ENCODE peak calls at places on chromosomes 4 and X, in ten cellular contexts. R is Peyer's patch, Z is Panc1, U is body of pancreas, M is left ventricle myocardium inferior, F is hepatocyte, E is astrocyte, Y is pancreas, P is tibial artery, A is lung. D is an unnamed sample. For H3K9me3, the result is how much of the 10 kb centered on the place peaks cover.

GRCh38 chr4:6360385-6360784 is 90.7 kb downstream of the WFS1 start:
- DNase-seq in R (no peak), U (no peak), Y (no peak), F (no peak), P (no peak), E (no peak), M (no peak), Z (no peak), A (no peak), D (no peak)

GRCh38 chr4:2297606-2298517 is 36.0 kb upstream of the MXD4 start:
- DNase-seq in Z (no peak), A (no peak), M (no peak), R (no peak), Y (no peak), F (no peak), P (peak), U (no peak), E (no peak), D (no peak)

GRCh38 chrX:133546441-133546840 is 131.2 kb upstream of the GPC4 start:
- DNase-seq in F (no peak), E (no peak), A (no peak), Y (no peak), U (no peak), M (no peak), P (no peak), R (no peak), Z (no peak), D (no peak)

GRCh38 chr4:93359609-93360008 is 468.9 kb upstream of the ATOH1 start:
- DNase-seq in E (no peak), F (no peak), Z (no peak), M (no peak), A (no peak), R (no peak), P (no peak), U (no peak), Y (no peak), D (no peak)

GRCh38 chrX:39519213-39519544 is 578.6 kb downstream of the BCOR start:
- DNase-seq in A (no peak), Y (peak), U (peak), M (peak), P (no peak), Z (no peak), E (peak), R (no peak), F (peak), D (no peak)

GRCh38 chrX:132044953-132045352 is 21.9 kb downstream of the STK26 start:
- DNase-seq in U (no peak), Y (no peak), Z (no peak), R (no peak), F (no peak), E (no peak), A (no peak), M (no peak), P (no peak), D (no peak)

GRCh38 chr4:967113-968104 is 6.0 kb downstream of the DGKQ start:
- DNase-seq in U (no peak), A (no peak), R (no peak), P (no peak), Z (no peak), M (no peak), Y (no peak), E (no peak), F (no peak), D (no peak)

GRCh38 chr4:85842540-85842939 is 367.6 kb downstream of the ARHGAP24 start:
- DNase-seq in U (peak), R (peak), F (no peak), M (no peak), Y (no peak), Z (no peak), E (peak), A (no peak), P (peak), D (no peak)

GRCh38 chr4:48939785-48940184 is 33.2 kb upstream of the OCIAD2 start:
- DNase-seq in Z (peak), P (no peak), F (peak), M (no peak), E (peak), R (no peak), Y (no peak), U (no peak), A (no peak), D (peak)

GRCh38 chr4:156999175-156999517 is 27.5 kb upstream of the PDGFC start:
- DNase-seq in E (peak), F (peak), Z (peak), R (no peak), M (no peak), A (peak), Y (peak), U (peak), P (no peak), D (peak)

GRCh38 chr4:36786519-36786918 is 458.0 kb upstream of the NWD2 start:
- DNase-seq in M (no peak), U (no peak), A (no peak), P (no peak), Z (no peak), E (peak), R (no peak), F (no peak), Y (no peak), D (no peak)

GRCh38 chr4:140691369-140691768 is 64.8 kb downstream of the TBC1D9 start:
- DNase-seq in Z (no peak), P (no peak), E (peak), A (no peak), F (no peak), M (no peak), Y (no peak), U (no peak), R (no peak), D (peak)
- H3K4me3 ChIP-seq in Z (no peak), P (no peak), E (no peak), A (no peak), F (no peak), M (no peak), Y (no peak), U (no peak), R (no peak), D (no peak)

GRCh38 chrX:130163350-130163851 is 2.2 kb downstream of the AIFM1 start:
- DNase-seq in P (no peak), F (no peak), U (no peak), M (no peak), E (no peak), Z (no peak), A (no peak), Y (no peak), R (no peak), D (no peak)

GRCh38 chrX:130165181-130165702 is 399 bp downstream of the AIFM1 start:
- DNase-seq in P (peak), Y (no peak), M (no peak), Z (no peak), R (no peak), F (no peak), A (no peak), U (no peak), E (no peak), D (no peak)

GRCh38 chrX:130159776-130160175 is 5.9 kb downstream of the AIFM1 start:
- DNase-seq in Z (no peak), E (no peak), Y (no peak), R (no peak), M (no peak), U (no peak), A (no peak), P (no peak), F (no peak), D (no peak)

GRCh38 chrX:130158311-130158710 is 7.3 kb downstream of the AIFM1 start:
- DNase-seq in R (no peak), U (no peak), E (no peak), Z (no peak), F (no peak), Y (no peak), A (no peak), M (no peak), P (no peak), D (no peak)

GRCh38 chrX:130162094-130162493 is 3.5 kb downstream of the AIFM1 start:
- DNase-seq in Z (no peak), F (no peak), R (no peak), P (no peak), U (no peak), A (no peak), M (no peak), E (no peak), Y (no peak), D (no peak)
- H3K27ac ChIP-seq in Z (no peak), F (no peak), R (no peak), P (no peak), U (no peak), A (peak), M (no peak), E (no peak), Y (no peak), D (no peak)

DNA sequence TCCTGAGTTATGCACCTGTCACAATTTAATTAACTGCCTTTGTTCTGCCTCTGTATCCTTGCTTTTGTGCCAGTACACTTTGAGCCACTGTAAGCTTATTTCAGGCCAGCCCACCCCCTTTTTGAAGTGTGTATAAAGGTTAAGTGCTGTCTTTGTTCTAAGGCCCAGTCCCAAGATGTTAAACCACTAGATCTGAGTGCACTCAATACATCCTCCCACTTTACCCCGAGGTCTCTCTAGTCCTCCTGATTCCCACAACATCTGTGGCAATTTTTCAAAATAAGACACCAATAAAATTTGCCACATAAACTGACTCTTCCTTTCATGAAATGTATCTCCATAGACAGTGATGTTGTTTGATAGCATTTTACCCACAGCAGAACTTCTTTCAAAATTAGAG is 124.1 kb upstream of the SPIN4 start:
- DNase-seq in R (no peak), A (no peak), Y (no peak), Z (no peak), E (no peak), F (no peak), U (no peak), P (no peak), M (no peak), D (no peak)
- H3K9me3 ChIP-seq in R (under half), A (under half), Y (under half), Z (under half), E (under half), F (under half), U (under half), P (under half), M (under half), D (under half)

DNA sequence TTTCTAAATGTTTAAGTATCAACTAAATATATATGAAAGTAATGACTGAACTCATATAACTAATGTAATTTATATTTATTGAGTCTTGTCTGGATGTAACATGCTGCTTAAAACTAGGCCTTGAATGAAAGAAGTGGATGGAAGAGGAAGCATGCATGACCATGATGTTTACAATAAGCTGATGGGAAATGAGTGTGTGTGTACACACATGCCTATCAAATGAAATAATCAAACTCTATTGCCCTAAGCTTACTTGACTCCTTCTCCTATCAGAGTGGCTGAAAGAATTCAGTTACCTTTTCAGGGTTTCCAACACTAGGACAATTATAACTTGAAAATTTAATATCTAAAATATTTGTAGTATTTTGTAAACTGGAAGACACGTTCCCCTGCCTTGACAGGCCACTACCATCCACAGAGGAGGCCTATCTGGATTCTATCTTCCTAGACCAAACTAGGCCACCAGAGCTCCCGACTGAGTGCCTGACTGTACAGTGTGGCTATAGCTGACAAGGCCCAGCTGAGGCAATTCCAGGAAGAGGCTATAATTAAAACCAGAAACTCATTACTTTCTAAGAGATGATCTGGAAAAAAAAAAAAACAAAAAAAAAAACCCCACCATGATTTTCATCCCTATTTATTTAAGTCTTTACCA is 7.6 kb downstream of the ARSJ start:
- DNase-seq in Y (no peak), A (no peak), U (no peak), Z (no peak), R (no peak), M (no peak), P (no peak), F (no peak), E (peak), D (no peak)
- H3K4me3 ChIP-seq in Y (no peak), A (no peak), U (no peak), Z (no peak), R (no peak), M (no peak), P (no peak), F (no peak), E (no peak), D (no peak)

GRCh38 chr4:17347445-17347844 is 164.4 kb downstream of the QDPR start:
- DNase-seq in U (peak), E (no peak), Y (no peak), A (no peak), R (no peak), P (no peak), F (peak), Z (no peak), M (no peak), D (no peak)
- H3K27ac ChIP-seq in U (no peak), E (no peak), Y (no peak), A (no peak), R (no peak), P (no peak), F (no peak), Z (no peak), M (no peak), D (no peak)

DNA sequence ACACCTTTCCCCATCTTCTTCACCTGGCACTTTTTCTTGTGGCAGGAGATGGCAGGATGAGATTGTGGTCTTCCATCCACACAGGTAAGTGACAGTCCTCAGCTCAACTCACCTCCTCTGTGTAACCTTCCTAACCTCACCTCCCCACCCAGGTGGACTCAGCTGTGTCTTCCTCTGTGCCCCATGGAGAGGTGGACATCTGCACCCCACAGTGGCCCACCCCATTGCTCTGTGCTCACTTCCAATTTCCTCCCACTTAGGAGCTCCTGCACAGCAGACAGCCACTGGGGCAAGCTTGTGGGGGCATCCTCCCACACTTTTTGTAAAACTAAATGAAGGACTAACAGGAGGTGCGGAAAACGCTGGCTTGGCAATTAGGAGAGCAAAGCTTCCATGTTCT is 61.6 kb downstream of the MSX1 start:
- DNase-seq in A (no peak), M (no peak), U (no peak), P (peak), E (no peak), F (no peak), R (no peak), Y (no peak), Z (no peak), D (no peak)
- H3K9me3 ChIP-seq in A (under half), M (under half), U (under half), P (under half), E (under half), F (under half), R (under half), Y (under half), Z (under half), D (under half)

DNA sequence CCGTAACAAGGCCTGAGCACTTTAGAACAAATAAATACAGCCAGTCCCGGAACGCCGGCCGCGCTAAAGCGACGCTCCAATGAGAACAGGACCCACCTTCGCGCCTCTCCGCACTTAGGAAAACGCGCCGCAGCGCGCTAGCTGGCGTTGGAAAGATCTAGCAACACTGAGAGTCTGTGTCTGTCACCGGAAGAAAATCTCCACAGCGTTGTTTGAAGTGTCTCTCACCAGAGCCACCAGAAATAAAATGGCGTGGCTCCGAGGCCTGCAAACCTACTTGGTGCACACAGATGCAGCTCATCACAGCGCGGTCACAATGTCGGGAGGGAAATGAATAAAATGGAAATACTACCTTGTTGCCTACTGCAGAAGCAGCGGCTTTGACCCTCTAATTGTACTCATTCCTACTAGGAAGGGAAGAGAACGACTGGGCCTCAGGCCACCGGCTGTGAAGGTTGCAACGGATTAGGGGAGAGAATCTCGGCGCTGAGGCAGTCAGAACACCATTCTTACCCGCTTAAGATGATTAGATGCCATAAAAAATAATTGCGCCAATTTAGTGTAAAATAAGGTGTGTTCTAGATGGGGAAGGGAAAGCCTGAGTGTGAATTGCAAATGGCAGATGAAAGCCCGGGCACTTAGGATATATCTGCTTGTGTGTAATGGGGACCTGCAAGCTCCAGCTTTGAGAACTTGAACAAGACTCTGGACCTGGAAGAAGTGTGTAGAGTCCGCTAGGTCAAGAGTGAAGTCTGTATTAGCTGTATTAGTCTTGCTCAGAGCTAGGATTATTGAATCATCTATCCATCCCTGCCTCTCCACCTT is 4.5 kb downstream of the NEUROG2 start:
- DNase-seq in M (no peak), F (no peak), A (no peak), P (no peak), U (no peak), Z (no peak), Y (no peak), E (no peak), R (no peak), D (no peak)
- H3K4me3 ChIP-seq in M (peak), F (no peak), A (no peak), P (peak), U (no peak), Z (no peak), Y (no peak), E (no peak), R (no peak), D (no peak)

GRCh38 chrX:13109811-13110210 is 65.4 kb upstream of the FAM9C start:
- DNase-seq in E (peak), R (no peak), Y (no peak), U (no peak), Z (no peak), P (no peak), A (no peak), M (no peak), F (peak), D (no peak)
- H3K27ac ChIP-seq in E (peak), R (peak), Y (no peak), U (peak), Z (peak), P (peak), A (peak), M (peak), F (peak), D (no peak)

DNA sequence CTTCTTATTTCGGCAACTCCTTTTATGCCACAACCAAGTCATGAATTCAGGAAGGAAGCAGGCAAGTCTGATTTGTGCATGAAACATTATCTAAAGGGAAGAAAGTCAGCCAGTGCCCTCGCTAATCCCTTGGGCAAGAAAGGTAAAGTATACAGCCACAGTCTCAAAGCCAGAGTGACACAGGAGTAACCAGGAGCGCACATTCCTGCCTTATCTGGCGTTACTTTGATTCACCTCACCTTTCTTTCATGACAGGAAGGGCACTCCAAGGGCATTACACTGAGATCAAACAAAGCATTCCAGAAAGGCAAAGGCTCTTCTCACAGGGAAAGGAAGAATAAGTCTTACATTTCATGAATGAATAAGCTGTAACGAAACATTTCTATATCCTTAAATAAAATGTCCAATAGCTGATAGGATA is 38.8 kb downstream of the FAT1 start:
- DNase-seq in P (no peak), E (no peak), R (no peak), Y (no peak), A (no peak), U (no peak), Z (no peak), M (no peak), F (peak), D (no peak)
- H3K9me3 ChIP-seq in P (under half), E (under half), R (under half), Y (under half), A (under half), U (under half), Z (under half), M (under half), F (under half), D (under half)

D was measured in AG04450.